ENCODE peak calls at places on chromosomes 13 and 19, in five cellular contexts. K is pancreas; J is transverse colon; E is CD8-positive, alpha-beta memory T cell; Y is SK-N-SH. A is an unnamed sample. For H3K4me1 and H3K27me3, the result is how much of the 10 kb centered on the place peaks cover.

GRCh38 chr13:35891973-35892441 is 239.2 kb downstream of the DCLK1 start:
- DNase-seq in Y (no peak), E (no peak), K (no peak), J (no peak), A (no peak)

GRCh38 chr19:40735003-40735771 is 15.1 kb downstream of the ACTMAP start:
- DNase-seq in E (no peak), Y (no peak), J (peak), K (no peak), A (no peak)

GRCh38 chr19:307111-307531 is 15.9 kb upstream of the PLPP2 start:
- DNase-seq in J (no peak), E (no peak), Y (peak), K (no peak), A (peak)

GRCh38 chr19:45152504-45153338 is 8.1 kb downstream of the NKPD1 start:
- DNase-seq in K (peak), J (peak), E (peak), Y (peak), A (peak)

GRCh38 chr13:98033277-98034247 is 80.1 kb downstream of the IPO5 start:
- DNase-seq in E (no peak), J (no peak), Y (peak), K (no peak), A (no peak)

GRCh38 chr13:61253105-61253877 is 162.4 kb downstream of the PCDH20 start:
- DNase-seq in J (no peak), Y (no peak), K (no peak), E (no peak), A (no peak)

GRCh38 chr13:113245858-113246791 is 36.7 kb downstream of the CUL4A start:
- DNase-seq in E (no peak), K (no peak), J (no peak), Y (no peak), A (no peak)

GRCh38 chr13:30997697-30998547 is 65.5 kb downstream of the TEX26 start:
- DNase-seq in E (no peak), K (no peak), J (no peak), Y (peak), A (no peak)

GRCh38 chr13:40983725-40984669 is 35.1 kb downstream of the ELF1 start:
- DNase-seq in J (no peak), E (no peak), K (no peak), Y (no peak), A (no peak)

GRCh38 chr19:6209233-6209632 is 70.5 kb downstream of the MLLT1 start:
- DNase-seq in K (no peak), Y (no peak), E (no peak), J (no peak), A (peak)

GRCh38 chr13:109254271-109254670 is 532.1 kb downstream of the IRS2 start:
- DNase-seq in J (no peak), E (no peak), K (no peak), Y (no peak), A (no peak)

GRCh38 chr13:28022848-28023518 is 34.5 kb upstream of the URAD start:
- DNase-seq in E (no peak), K (peak), J (no peak), Y (no peak), A (no peak)

GRCh38 chr13:48165063-48165462 is 67.9 kb upstream of the ITM2B start:
- DNase-seq in K (no peak), Y (no peak), J (no peak), E (no peak), A (no peak)

GRCh38 chr19:48708471-48708870 is 11.1 kb downstream of the MAMSTR start:
- DNase-seq in J (no peak), E (no peak), K (no peak), Y (no peak), A (no peak)

GRCh38 chr13:85864963-85865530 is 65.8 kb upstream of the SLITRK6 start:
- DNase-seq in E (no peak), Y (peak), J (no peak), K (no peak), A (no peak)

GRCh38 chr19:33797821-33798633 is 1.4 kb downstream of the KCTD15 start:
- DNase-seq in Y (peak), J (peak), E (no peak), K (peak), A (no peak)

GRCh38 chr19:48400018-48400742 is 6.7 kb downstream of the GRIN2D start:
- DNase-seq in J (peak), E (no peak), Y (peak), K (no peak), A (no peak)

GRCh38 chr13:53004605-53005004 is 24.0 kb upstream of the OLFM4 start:
- DNase-seq in E (no peak), K (no peak), J (no peak), Y (peak), A (no peak)

GRCh38 chr19:4062576-4063368 is 3.9 kb downstream of the ZBTB7A start:
- DNase-seq in Y (no peak), E (no peak), K (no peak), J (peak), A (no peak)

GRCh38 chr19:4061178-4061682 is 5.5 kb downstream of the ZBTB7A start:
- DNase-seq in E (peak), Y (no peak), J (peak), K (peak), A (peak)

GRCh38 chr19:4060621-4061177 is 6.0 kb downstream of the ZBTB7A start:
- DNase-seq in E (no peak), J (peak), Y (no peak), K (peak), A (no peak)

GRCh38 chr19:4063369-4064072 is 3.2 kb downstream of the ZBTB7A start:
- DNase-seq in K (no peak), Y (no peak), J (peak), E (no peak), A (no peak)

DNA sequence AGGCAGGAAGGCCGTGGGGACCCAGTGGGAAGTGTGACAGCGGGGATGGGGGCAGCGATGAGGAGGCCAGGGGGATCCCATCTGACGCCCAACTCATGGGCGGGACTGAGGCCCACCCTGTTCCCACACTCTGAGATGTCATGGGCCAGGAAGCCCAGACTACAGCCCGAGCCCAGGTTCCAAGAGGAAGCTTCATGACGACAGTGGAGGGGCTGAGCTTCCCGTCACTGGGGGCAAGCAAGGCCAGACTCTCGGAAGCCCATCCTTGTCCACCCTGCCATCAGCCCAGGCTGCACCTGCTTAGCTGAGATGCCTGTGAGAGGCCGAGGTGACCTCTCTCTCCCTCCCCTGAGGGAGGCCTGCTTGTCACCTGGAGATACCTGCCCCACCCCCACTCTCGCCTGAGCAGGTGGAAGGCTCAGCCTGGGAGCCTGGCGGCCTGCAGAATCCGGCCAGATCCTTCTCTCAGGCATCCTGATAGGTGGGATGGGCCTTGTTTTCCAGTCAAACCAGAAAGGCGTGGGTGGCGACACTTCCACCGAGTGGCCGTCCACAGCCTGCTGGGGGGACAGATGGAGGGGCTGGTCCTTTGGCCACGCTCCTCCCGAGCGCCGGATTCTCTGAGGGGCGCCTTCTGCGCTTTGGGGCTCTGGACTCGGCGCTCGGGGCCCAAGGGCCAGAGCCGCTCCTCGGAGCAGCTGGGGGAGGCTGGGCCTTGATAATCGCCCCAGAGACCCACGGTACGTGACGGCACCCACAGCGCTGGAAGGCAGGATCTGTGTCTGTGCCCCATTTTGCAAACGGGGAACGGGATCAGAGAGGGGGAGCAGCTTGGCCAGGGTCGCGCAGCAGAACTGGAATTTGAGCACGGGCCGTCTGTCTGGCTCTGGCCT is 4.8 kb downstream of the ZBTB7A start:
- DNase-seq in J (peak), E (no peak), K (peak), Y (no peak), A (peak)
- H3K4me1 ChIP-seq in J (half or more), E (half or more), K (under half), Y (under half), A (half or more)

DNA sequence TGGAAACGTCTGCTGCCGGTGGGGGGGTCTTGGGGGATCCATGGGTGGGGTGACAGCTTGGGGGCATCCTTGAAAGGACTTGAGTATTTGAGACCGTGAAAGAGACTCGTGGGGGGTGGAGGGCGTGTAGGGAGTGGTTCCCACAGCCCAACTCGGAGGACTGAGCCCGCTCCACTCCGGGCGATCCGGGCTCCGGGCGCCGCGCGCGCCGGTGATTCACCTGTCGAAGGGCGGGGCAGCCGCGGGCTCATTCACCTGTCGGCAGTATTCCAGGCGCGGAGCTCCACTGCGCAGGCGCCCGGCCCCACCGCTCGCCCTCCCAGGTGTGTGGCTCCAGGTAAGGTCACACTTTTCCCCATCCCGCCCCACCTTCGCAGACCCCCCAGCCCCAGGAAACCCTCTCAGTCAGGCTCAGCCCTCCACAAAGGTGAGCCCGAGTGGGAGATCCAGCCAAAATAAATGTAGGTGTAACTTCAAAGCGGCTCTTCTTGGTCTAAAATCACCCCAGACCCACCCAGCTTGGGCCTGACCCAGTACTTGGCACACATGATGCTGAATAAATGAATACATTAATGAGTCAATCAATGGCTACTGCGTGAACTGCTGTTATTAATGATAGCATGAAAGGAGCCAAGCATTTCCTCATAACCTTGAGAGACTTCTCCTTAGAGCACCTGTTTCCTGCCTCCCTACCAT is 4.7 kb downstream of the NOTCH3 start:
- DNase-seq in K (peak), Y (no peak), J (peak), E (no peak), A (peak)
- H3K27me3 ChIP-seq in K (under half), Y (under half), J (half or more), E (under half), A (under half)

GRCh38 chr19:3133793-3134116 is 2.1 kb upstream of the GNA15 start:
- DNase-seq in Y (no peak), J (no peak), E (no peak), K (no peak), A (no peak)
- H3K4me1 ChIP-seq in Y (under half), J (under half), E (under half), K (under half), A (under half)

GRCh38 chr19:38389957-38390924 is 1.7 kb downstream of the SPRED3 start:
- DNase-seq in Y (peak), J (no peak), E (no peak), K (no peak), A (no peak)

GRCh38 chr19:38387550-38388309 is at the start of gene GGN:
- DNase-seq in K (peak), Y (peak), E (peak), J (peak), A (peak)

GRCh38 chr19:38386968-38387549 is 775 bp downstream of the GGN start:
- DNase-seq in E (no peak), K (no peak), Y (peak), J (no peak), A (no peak)

GRCh38 chr19:38389101-38389925 is 816 bp downstream of the SPRED3 start:
- DNase-seq in K (no peak), Y (peak), J (no peak), E (no peak), A (no peak)

GRCh38 chr19:38388310-38389100 is at the start of gene SPRED3:
- DNase-seq in E (no peak), Y (peak), J (no peak), K (no peak), A (no peak)
- H3K27me3 ChIP-seq in E (under half), Y (under half), J (half or more), K (under half), A (under half)

DNA sequence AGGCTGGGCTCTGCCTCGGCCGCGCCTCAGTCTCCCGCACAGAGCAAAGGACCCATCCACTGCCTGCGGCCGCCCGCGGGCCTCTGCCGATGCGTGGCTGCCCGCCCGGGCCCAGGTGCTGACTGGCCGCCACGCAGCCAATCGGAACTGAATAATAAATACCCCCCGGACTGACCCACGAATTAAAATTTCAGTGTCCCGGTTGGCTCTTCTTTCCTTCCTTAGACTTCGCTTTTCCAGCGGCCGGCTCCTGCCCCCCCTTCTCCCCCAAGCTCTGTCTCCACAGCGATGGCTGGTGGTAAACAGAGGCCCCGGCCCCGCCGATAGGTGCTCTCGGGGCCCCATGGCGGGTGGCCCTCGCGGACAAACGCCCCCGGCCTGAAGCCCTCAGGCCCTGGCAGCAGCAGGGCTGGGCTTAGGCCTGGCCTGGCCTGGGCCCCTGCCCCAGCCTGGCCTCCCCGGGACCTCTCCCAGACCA is 2.6 kb downstream of the ZBTB7A start:
- DNase-seq in E (no peak), K (peak), J (peak), Y (peak), A (no peak)
- H3K4me1 ChIP-seq in E (half or more), K (under half), J (half or more), Y (under half), A (half or more)

DNA sequence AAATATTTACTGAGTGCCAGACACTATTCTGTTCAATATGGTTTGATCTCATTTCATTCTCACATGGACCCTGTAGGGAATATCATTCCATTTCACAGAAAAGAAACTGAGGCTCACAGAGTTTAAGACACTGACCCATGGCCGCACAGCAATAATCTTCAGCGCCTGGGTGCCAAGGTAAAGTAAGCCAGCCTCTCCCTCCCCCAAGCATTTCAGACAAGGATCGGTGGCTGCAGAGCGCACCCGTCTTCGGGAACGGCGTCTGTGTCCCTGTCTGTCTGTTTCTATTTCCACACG is 4.3 kb upstream of the PDE4A start:
- DNase-seq in K (no peak), E (no peak), Y (no peak), J (no peak), A (no peak)
- H3K27me3 ChIP-seq in K (under half), E (under half), Y (under half), J (half or more), A (under half)

GRCh38 chr19:43465468-43466120 is at the start of gene LYPD3:
- DNase-seq in K (no peak), J (peak), E (no peak), Y (no peak), A (no peak)
- H3K4me1 ChIP-seq in K (under half), J (under half), E (under half), Y (under half), A (under half)

GRCh38 chr19:35628264-35628564 is 622 bp upstream of the RBM42 start:
- DNase-seq in Y (no peak), J (no peak), K (no peak), E (no peak), A (no peak)
- H3K27me3 ChIP-seq in Y (under half), J (under half), K (under half), E (under half), A (under half)

DNA sequence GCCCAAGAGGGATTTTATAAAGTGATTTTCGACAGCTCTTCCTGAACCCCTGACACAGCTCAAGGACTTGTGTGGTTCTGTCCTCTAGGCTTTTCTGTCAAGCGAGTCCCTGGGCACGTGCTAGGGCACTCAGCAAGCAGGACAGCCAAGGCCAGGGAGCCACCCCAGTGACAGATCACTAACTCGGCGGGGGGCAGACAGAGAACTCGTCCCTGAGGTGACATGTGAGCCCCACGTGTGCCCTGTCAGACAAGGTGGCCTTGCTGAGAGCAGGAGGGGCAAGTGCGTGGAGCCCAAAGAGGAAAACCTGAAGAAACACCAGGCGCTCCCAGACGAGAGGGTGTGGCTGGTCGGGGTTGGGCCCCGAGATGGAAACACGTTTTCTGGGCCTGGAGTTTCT is 5.0 kb downstream of the ETFB start:
- DNase-seq in Y (no peak), E (no peak), J (no peak), K (no peak), A (no peak)
- H3K4me1 ChIP-seq in Y (under half), E (under half), J (under half), K (under half), A (under half)

DNA sequence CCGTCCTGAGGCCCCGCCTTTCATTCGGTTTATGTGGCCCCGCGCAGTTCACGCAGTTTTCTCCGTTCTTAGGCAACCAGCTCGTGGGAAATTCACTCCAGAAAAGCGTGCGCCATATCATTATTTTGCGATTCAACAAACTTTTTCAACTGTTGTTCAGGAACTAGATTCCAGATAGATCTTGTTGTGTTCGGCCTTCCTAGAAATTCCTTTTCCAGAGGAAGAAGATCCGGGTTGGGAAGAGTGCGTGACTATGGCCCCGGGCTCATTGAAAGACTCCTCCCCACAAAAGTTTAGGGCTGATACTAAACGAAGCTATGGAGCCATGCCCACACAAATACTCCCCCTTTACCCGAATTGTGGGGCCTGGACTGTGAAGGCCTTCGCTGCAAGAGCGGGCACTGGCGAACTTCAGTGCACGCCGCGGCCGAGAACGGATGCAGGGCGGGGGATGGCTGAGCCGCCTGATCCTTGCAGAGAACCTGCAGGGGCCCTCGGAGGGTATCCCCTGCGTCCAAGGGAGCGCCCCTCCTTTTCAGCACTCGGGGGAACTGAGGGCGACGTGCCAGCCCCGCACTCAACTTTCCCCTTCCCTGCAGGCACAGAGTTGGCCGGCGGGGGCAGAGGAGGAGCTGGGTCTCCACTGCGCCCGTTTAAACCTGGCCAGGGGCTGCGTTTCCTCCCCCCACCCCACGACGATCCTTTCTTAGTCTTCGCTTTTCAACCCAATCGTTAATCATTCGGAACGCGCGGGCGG is 904 bp upstream of the SOX1 start:
- DNase-seq in J (no peak), Y (no peak), E (no peak), K (no peak), A (no peak)
- H3K27me3 ChIP-seq in J (half or more), Y (half or more), E (under half), K (half or more), A (half or more)